ENCODE peak calls at places on chromosomes 7 and 10, in six cellular contexts. G is HCT116, P is AG04450, R is Peyer's patch, H is upper lobe of right lung, Z is choroid plexus epithelial cell. W is an unnamed sample.

GRCh38 chr7:149188213-149188612 is 7.1 kb upstream of the ZNF282 start:
- DNase-seq in P (no peak), G (no peak), H (no peak), R (no peak), Z (no peak), W (no peak)

GRCh38 chr10:78664929-78665525 is 403.7 kb upstream of the ZMIZ1 start:
- DNase-seq in Z (peak), H (no peak), R (no peak), P (no peak), G (peak), W (peak)

GRCh38 chr7:140316165-140316661 is 82.1 kb downstream of the SLC37A3 start:
- DNase-seq in H (peak), G (peak), P (peak), R (peak), Z (peak), W (peak)

GRCh38 chr7:105399043-105399725 is 10.5 kb upstream of the SRPK2 start:
- DNase-seq in Z (peak), P (no peak), H (no peak), G (no peak), R (no peak), W (peak)

GRCh38 chr7:142375710-142376313 is 118.0 kb upstream of the PRSS58 start:
- DNase-seq in Z (peak), G (peak), R (no peak), H (no peak), P (no peak), W (peak)

GRCh38 chr10:56823849-56824248 is 462.8 kb upstream of the ZWINT start:
- DNase-seq in P (no peak), R (no peak), H (no peak), G (no peak), Z (peak), W (no peak)

GRCh38 chr10:91194497-91195179 is 25.8 kb upstream of the PCGF5 start:
- DNase-seq in Z (peak), P (no peak), H (no peak), G (no peak), R (no peak), W (peak)

GRCh38 chr10:102796407-102797176 is 40.6 kb downstream of the CYP17A1 start:
- DNase-seq in H (peak), Z (peak), G (no peak), P (no peak), R (no peak), W (no peak)

GRCh38 chr7:114930829-114931655 is 9.1 kb downstream of the MDFIC start:
- DNase-seq in R (no peak), G (no peak), Z (peak), P (no peak), H (no peak), W (peak)

GRCh38 chr7:138204989-138205298 is 128.7 kb downstream of the AKR1D1 start:
- DNase-seq in Z (no peak), P (no peak), R (no peak), H (no peak), G (no peak), W (no peak)

GRCh38 chr10:112783653-112784426 is 166.2 kb upstream of the TCF7L2 start:
- DNase-seq in H (no peak), Z (no peak), G (no peak), P (no peak), R (peak), W (no peak)

GRCh38 chr7:102387064-102387463 is 9.1 kb upstream of the PRKRIP1 start:
- DNase-seq in H (no peak), Z (no peak), P (no peak), G (no peak), R (no peak), W (no peak)

GRCh38 chr7:918441-919113 is 35.9 kb downstream of the ADAP1 start:
- DNase-seq in H (peak), Z (no peak), P (no peak), R (peak), G (no peak), W (no peak)

GRCh38 chr7:87564290-87564963 is 36.3 kb downstream of the ABCB1 start:
- DNase-seq in G (peak), H (no peak), Z (peak), P (no peak), R (peak), W (peak)

GRCh38 chr7:107330478-107330877 is 139.4 kb upstream of the GPR22 start:
- DNase-seq in P (no peak), H (no peak), R (no peak), Z (no peak), G (no peak), W (no peak)

GRCh38 chr10:110914411-110914810 is 4.6 kb downstream of the BBIP1 start:
- DNase-seq in R (no peak), G (no peak), H (no peak), P (no peak), Z (peak), W (peak)

GRCh38 chr7:33778195-33778594 is 127.1 kb upstream of the BMPER start:
- DNase-seq in Z (no peak), G (no peak), H (no peak), P (no peak), R (no peak), W (no peak)

GRCh38 chr7:93231264-93231663 is 902 bp upstream of the VPS50 start:
- DNase-seq in G (no peak), P (no peak), R (no peak), H (no peak), Z (no peak), W (peak)

GRCh38 chr7:27863866-27864265 is 123.9 kb downstream of the TAX1BP1 start:
- DNase-seq in P (no peak), G (no peak), H (no peak), Z (no peak), R (no peak), W (peak)

GRCh38 chr10:14583967-14584366 is 190.7 kb downstream of the FAM107B start:
- DNase-seq in R (no peak), H (no peak), Z (no peak), G (no peak), P (no peak), W (no peak)

GRCh38 chr7:42107484-42107883 is 129.5 kb downstream of the GLI3 start:
- DNase-seq in G (no peak), H (no peak), P (no peak), Z (peak), R (no peak), W (peak)

GRCh38 chr10:10093035-10093434 is 924.6 kb upstream of the CELF2 start:
- DNase-seq in H (no peak), P (no peak), R (no peak), G (no peak), Z (no peak), W (no peak)

GRCh38 chr7:31111109-31111451 is 59.0 kb downstream of the ADCYAP1R1 start:
- DNase-seq in H (no peak), Z (no peak), R (peak), P (no peak), G (no peak), W (no peak)

GRCh38 chr7:72308986-72309385 is 103.2 kb downstream of the CALN1 start:
- DNase-seq in P (no peak), H (no peak), Z (no peak), R (no peak), G (no peak), W (no peak)

GRCh38 chr10:112278871-112279270 is 4.3 kb upstream of the TECTB start:
- DNase-seq in P (no peak), R (no peak), Z (no peak), G (no peak), H (no peak), W (no peak)

GRCh38 chr7:142587578-142588191 is 161.6 kb upstream of the PRSS1 start:
- DNase-seq in H (no peak), G (peak), P (no peak), R (no peak), Z (peak), W (peak)

GRCh38 chr10:74300651-74301050 is 149.6 kb downstream of the ADK start:
- DNase-seq in R (no peak), G (no peak), P (no peak), H (no peak), Z (no peak), W (no peak)

GRCh38 chr10:132539894-132540293 is 2.3 kb downstream of the INPP5A start:
- DNase-seq in R (no peak), G (no peak), P (no peak), Z (peak), H (no peak), W (peak)

GRCh38 chr7:43495572-43495971 is 87.3 kb upstream of the STK17A start:
- DNase-seq in Z (no peak), H (no peak), R (no peak), P (no peak), G (no peak), W (no peak)

GRCh38 chr7:157004050-157004838 is 6.2 kb downstream of the MNX1 start:
- DNase-seq in R (no peak), Z (peak), H (peak), P (no peak), G (no peak), W (peak)

GRCh38 chr7:126185959-126186580 is 1066.7 kb downstream of the GRM8 start:
- DNase-seq in H (no peak), P (no peak), G (no peak), Z (no peak), R (no peak), W (no peak)

GRCh38 chr7:116601426-116601825 is 70.6 kb upstream of the MET start:
- DNase-seq in G (no peak), H (no peak), R (no peak), Z (no peak), P (no peak), W (no peak)

GRCh38 chr10:61262486-61263261 is 190.5 kb downstream of the TMEM26 start:
- DNase-seq in R (no peak), H (no peak), Z (peak), P (peak), G (no peak), W (peak)

GRCh38 chr10:112622786-112623185 is 175.8 kb downstream of the VTI1A start:
- DNase-seq in H (no peak), G (no peak), Z (no peak), P (no peak), R (no peak), W (peak)

GRCh38 chr10:111967547-111967946 is 216.0 kb downstream of the GPAM start:
- DNase-seq in P (no peak), G (no peak), R (no peak), H (no peak), Z (no peak), W (no peak)

GRCh38 chr10:127649642-127650041 is 87.3 kb upstream of the FOXI2 start:
- DNase-seq in H (no peak), P (no peak), R (no peak), Z (peak), G (peak), W (peak)

GRCh38 chr7:13282377-13282980 is 595.0 kb downstream of the ARL4A start:
- DNase-seq in Z (peak), G (peak), H (no peak), R (no peak), P (peak), W (peak)

GRCh38 chr10:72814134-72814790 is 79.3 kb upstream of the OIT3 start:
- DNase-seq in H (no peak), Z (peak), P (no peak), R (no peak), G (no peak), W (peak)

GRCh38 chr7:84642611-84643010 is 448.0 kb upstream of the SEMA3A start:
- DNase-seq in G (no peak), P (no peak), Z (no peak), H (no peak), R (no peak), W (no peak)

GRCh38 chr7:84647797-84648762 is 453.5 kb upstream of the SEMA3A start:
- DNase-seq in G (no peak), P (peak), Z (peak), R (no peak), H (no peak), W (peak)
- H3K4me3 ChIP-seq in G (no peak), P (no peak), Z (no peak), R (no peak), H (no peak), W (no peak)

DNA sequence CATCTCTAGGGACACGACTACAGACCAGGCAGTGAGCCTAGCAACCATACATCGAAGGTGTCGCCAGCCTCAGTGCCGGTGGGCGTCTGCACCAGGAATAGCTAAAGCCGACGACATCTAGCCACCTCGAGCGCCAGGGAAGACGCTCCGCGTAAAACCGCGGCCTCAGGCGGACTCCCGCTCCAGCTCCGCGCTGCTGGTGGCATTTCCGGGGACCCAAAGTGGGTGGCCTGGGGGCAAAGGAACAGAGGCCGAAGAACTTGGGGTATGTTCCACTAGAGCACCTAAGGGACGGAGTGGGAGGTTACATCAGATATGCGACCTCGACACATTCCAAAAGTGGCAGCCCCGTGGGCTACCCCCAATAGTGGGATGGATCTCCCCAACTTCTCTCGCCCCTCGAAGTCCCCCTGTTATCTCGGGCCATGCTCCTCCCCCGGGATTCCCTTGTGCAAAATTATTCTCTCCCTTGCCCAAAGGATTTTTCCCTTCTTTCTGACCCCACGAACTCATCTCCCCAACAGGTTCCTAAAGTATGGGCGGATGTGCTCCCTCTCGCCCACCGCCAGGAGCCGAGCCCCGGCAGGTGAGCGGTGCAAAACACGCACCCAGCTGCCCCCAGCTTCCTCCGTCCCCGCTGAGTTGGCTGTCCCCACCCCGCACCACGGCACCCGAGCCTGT is 1.2 kb downstream of the KCNMA1 start:
- DNase-seq in P (no peak), Z (no peak), R (no peak), H (no peak), G (no peak), W (no peak)
- TF ChIP-seq CTCF in P (no peak), Z (no peak), R (no peak), H (no peak), G (no peak), W (peak)

GRCh38 chr7:44638611-44639557 is 32.5 kb downstream of the OGDH start:
- DNase-seq in H (peak), R (peak), G (peak), P (no peak), Z (peak), W (peak)
- H3K4me3 ChIP-seq in H (no peak), R (no peak), G (peak), P (no peak), Z (no peak), W (no peak)

DNA sequence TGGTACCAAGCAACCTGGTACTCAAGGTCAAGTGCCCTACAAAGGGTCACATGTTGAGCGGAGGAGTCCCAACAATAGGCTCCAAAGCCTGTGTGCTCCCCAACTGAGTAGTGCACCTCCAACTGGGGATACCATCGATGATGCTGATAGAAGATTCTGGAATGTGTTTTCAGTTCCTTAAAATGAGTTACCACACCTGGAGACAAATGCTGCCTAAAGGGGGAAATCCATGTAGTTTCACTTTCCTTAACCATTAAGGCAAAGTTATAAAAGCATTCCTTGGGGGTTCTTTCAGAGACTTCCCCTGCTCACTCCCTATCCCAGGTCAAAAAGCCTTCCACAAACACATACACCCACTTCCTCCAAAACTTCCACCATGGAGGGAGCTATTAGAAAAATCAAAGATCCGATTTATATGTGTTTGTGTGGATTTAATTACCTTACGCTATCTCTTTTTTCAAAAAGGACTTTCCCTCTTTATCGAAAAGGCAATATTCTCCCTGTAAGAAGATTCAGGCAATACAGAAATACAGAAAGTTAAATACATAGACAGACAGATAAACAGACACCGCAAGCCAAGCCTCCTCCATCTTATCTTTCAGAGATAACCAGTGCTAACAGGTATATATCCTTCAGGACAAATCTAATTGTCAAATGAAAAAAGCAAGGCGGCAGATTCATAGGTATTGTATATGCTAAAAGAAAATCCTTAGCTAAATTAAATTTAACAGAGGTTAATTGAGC is 135.8 kb upstream of the ASAH2 start:
- DNase-seq in G (no peak), Z (no peak), H (no peak), P (no peak), R (no peak), W (no peak)
- TF ChIP-seq CTCF in G (no peak), Z (no peak), H (no peak), P (no peak), R (no peak), W (no peak)

DNA sequence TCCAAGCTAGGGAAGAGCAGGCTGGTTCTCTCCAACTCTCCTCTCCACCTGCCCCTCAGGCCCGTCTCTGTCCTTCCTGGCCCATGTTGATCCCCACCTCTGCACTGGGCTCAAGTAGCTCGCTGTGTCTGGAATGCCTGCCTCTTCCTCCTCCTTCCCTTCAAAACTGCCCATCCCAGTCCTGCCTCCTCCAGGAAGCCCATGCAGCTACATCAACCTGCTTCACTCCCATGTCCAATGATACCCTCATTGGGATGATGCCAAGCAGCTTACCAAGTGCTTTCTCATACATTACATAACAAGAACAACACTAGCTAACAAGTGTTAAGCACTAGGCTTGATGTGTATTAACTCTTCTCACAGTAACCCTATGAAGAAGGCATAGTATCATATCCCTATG is 8.2 kb downstream of the ASB10 start:
- DNase-seq in G (no peak), H (no peak), P (no peak), Z (no peak), R (no peak), W (no peak)
- H3K4me3 ChIP-seq in G (no peak), H (no peak), P (no peak), Z (no peak), R (no peak), W (no peak)

DNA sequence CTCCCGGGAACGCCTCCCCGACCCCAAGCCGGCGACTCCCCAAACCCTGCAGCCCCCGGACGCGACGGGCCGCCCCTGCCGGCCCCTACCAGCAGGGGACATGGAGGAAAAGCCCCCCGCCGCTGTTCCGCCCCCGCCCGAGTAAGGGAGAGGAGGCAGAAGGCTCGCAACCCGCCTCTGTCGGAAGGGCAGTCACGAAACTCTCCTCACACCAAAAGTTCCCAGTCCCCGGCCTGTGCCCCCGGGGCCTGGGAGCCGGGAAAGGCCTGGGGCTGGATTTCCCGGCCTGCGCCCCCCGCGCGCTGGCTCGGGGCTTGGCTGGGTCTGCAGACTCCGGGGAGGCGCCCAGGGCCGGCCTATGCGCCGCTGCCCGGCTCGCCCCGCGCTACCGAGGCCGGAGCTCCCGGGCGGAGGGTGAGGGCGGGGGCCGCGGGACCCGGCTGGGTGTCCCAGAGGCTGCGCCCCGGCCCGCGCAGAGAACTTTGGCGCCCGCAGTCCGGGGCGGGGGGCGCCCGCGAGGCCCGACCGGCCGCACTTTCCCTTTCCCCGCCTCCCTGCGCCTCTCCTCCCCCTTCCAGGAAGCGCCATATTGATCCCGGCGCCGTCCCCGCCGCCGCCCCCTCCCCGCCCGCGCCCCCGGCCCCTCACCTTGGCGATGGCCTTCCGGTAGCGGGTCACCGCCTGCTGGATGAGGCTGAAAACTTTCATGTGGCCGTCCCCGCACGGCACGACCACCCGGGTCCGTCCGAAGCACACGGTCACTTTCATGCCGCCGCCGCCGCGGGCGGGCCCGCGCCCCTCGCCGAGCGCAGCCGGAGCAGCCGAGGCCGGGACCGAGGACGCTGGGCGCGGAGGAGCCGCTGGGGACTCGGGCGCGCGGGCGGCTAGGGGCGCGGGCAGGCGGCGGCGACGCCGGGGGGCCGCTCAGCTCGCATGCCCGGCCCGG is 595 bp downstream of the PARD3 start:
- DNase-seq in G (no peak), R (peak), Z (no peak), H (peak), P (no peak), W (no peak)
- TF ChIP-seq CTCF in G (no peak), R (no peak), Z (no peak), H (no peak), P (no peak), W (no peak)

GRCh38 chr7:150453892-150454291 is 3.5 kb downstream of the GIMAP8 start:
- DNase-seq in R (no peak), G (no peak), Z (no peak), P (no peak), H (no peak), W (no peak)

GRCh38 chr7:150451097-150451793 is 815 bp downstream of the GIMAP8 start:
- DNase-seq in G (no peak), P (no peak), H (no peak), R (no peak), Z (no peak), W (no peak)

GRCh38 chr7:150450491-150450992 is at the start of gene GIMAP8:
- DNase-seq in P (no peak), R (peak), G (no peak), H (peak), Z (no peak), W (no peak)

GRCh38 chr7:150451833-150452431 is 1.5 kb downstream of the GIMAP8 start:
- DNase-seq in G (no peak), H (no peak), P (no peak), Z (peak), R (no peak), W (peak)

GRCh38 chr7:150453186-150453585 is 2.8 kb downstream of the GIMAP8 start:
- DNase-seq in P (no peak), R (no peak), H (no peak), Z (no peak), G (no peak), W (no peak)
- H3K4me3 ChIP-seq in P (no peak), R (peak), H (peak), Z (no peak), G (no peak), W (no peak)

GRCh38 chr10:86387221-86387794 is 20.7 kb upstream of the GRID1 start:
- DNase-seq in G (no peak), P (no peak), H (peak), R (no peak), Z (no peak), W (no peak)
- TF ChIP-seq CTCF in G (no peak), P (peak), H (no peak), R (peak), Z (peak), W (peak)

W was measured in fibroblast of mammary gland.